ENCODE peak calls at places on chromosomes 16 and 17, in four cellular contexts. N is A549, D is GM12878, U is SK-N-SH. Z is an unnamed sample.

GRCh38 chr16:71894229-71894920 is 956 bp upstream of the IST1 start:
- DNase-seq in U (peak; percentile 37), D (no peak), N (peak; percentile 70), Z (peak; percentile 56)

GRCh38 chr16:66363196-66363777 is 3.2 kb upstream of the CDH5 start:
- DNase-seq in N (no peak), D (no peak), U (no peak), Z (no peak)

GRCh38 chr16:79172306-79172705 is 428.2 kb downstream of the MAF start:
- DNase-seq in U (no peak), D (no peak), N (no peak), Z (no peak)

GRCh38 chr17:28675485-28675884 is 13.5 kb downstream of the SUPT6H start:
- DNase-seq in N (no peak), D (no peak), U (no peak), Z (no peak)

GRCh38 chr17:68456529-68457167 is 648 bp downstream of the WIPI1 start:
- DNase-seq in U (peak; percentile 83), N (peak; percentile 84), D (no peak), Z (peak; percentile 92)

GRCh38 chr16:62225675-62226074 is 189.4 kb upstream of the CDH8 start:
- DNase-seq in U (peak; percentile 25), N (peak; percentile 89), D (peak; percentile 24), Z (peak; percentile 76)

GRCh38 chr17:40936437-40936971 is 942 bp downstream of the KRT23 start:
- DNase-seq in U (no peak), D (no peak), N (no peak), Z (peak; percentile 74)

GRCh38 chr17:48519427-48519826 is 11.4 kb downstream of the HOXB1 start:
- DNase-seq in U (no peak), D (no peak), N (no peak), Z (no peak)

GRCh38 chr16:54031107-54031760 is 255.4 kb downstream of the IRX3 start:
- DNase-seq in N (no peak), U (no peak), D (no peak), Z (no peak)

GRCh38 chr16:50490828-50491227 is 57.4 kb upstream of the NKD1 start:
- DNase-seq in N (no peak), D (no peak), U (no peak), Z (no peak)

GRCh38 chr16:46762583-46762982 is 14.4 kb upstream of the MYLK3 start:
- DNase-seq in U (no peak), D (no peak), N (no peak), Z (no peak)

GRCh38 chr17:47864791-47865216 is 13.8 kb upstream of the SP6 start:
- DNase-seq in D (no peak), U (no peak), N (no peak), Z (no peak)

GRCh38 chr16:77344306-77344705 is 90.5 kb downstream of the ADAMTS18 start:
- DNase-seq in D (no peak), U (no peak), N (no peak), Z (no peak)

GRCh38 chr16:2910441-2910840 is 1.3 kb upstream of the FLYWCH1 start:
- DNase-seq in U (no peak), D (no peak), N (no peak), Z (no peak)

GRCh38 chr17:76265624-76266243 is 586 bp downstream of the UBALD2 start:
- DNase-seq in N (peak; percentile 53), U (peak; percentile 84), D (no peak), Z (no peak)

GRCh38 chr16:80324371-80324770 is 216.4 kb upstream of the DYNLRB2 start:
- DNase-seq in U (no peak), N (no peak), D (no peak), Z (no peak)

GRCh38 chr17:67067571-67068517 is 23.5 kb downstream of the CACNG1 start:
- DNase-seq in U (no peak), D (no peak), N (no peak), Z (no peak)

GRCh38 chr16:85943702-85944101 is 44.7 kb downstream of the IRF8 start:
- DNase-seq in U (no peak), N (no peak), D (no peak), Z (no peak)

GRCh38 chr17:81386141-81386645 is 9.1 kb upstream of the BAHCC1 start:
- DNase-seq in D (no peak), N (no peak), U (no peak), Z (no peak)

GRCh38 chr17:2418572-2418971 is 17.7 kb upstream of the MNT start:
- DNase-seq in D (no peak), U (no peak), N (no peak), Z (no peak)

GRCh38 chr16:81163671-81164070 is 67.5 kb upstream of the GCSH start:
- DNase-seq in N (no peak), D (no peak), U (no peak), Z (no peak)

GRCh38 chr17:69602969-69603368 is 188.5 kb downstream of the MAP2K6 start:
- DNase-seq in N (no peak), D (no peak), U (no peak), Z (no peak)

GRCh38 chr17:42846594-42847280 is 2.4 kb downstream of the AOC2 start:
- DNase-seq in D (no peak), U (no peak), N (peak; percentile 36), Z (peak; percentile 23)

GRCh38 chr17:14084955-14085354 is 15.7 kb downstream of the COX10 start:
- DNase-seq in D (no peak), U (no peak), N (no peak), Z (no peak)

GRCh38 chr16:50627419-50627818 is 53.7 kb downstream of the SNX20 start:
- DNase-seq in D (no peak), U (peak; percentile 42), N (no peak), Z (no peak)

GRCh38 chr16:89691231-89691985 is 4.9 kb downstream of the CDK10 start:
- DNase-seq in D (no peak), U (peak; percentile 12), N (no peak), Z (no peak)

GRCh38 chr17:40345161-40346034 is 19.1 kb downstream of the GJD3 start:
- DNase-seq in U (peak; percentile 74), N (peak; percentile 72), D (no peak), Z (peak; percentile 84)

GRCh38 chr17:40056379-40057005 is 2.3 kb upstream of the MED24 start:
- DNase-seq in N (no peak), U (no peak), D (no peak), Z (no peak)

GRCh38 chr17:1793447-1793806 is 31.6 kb downstream of the SERPINF1 start:
- DNase-seq in U (no peak), D (no peak), N (no peak), Z (no peak)

GRCh38 chr16:46607529-46607928 is 13.7 kb downstream of the SHCBP1 start:
- DNase-seq in N (peak; percentile 57), D (no peak), U (no peak), Z (peak; percentile 55)

GRCh38 chr16:4860727-4861342 is 13.6 kb downstream of the UBN1 start:
- DNase-seq in D (no peak), N (no peak), U (no peak), Z (no peak)

GRCh38 chr16:83040174-83040573 is 413.4 kb downstream of the CDH13 start:
- DNase-seq in N (no peak), D (no peak), U (no peak), Z (no peak)

GRCh38 chr17:21019976-21020575 is 22.7 kb downstream of the USP22 start:
- DNase-seq in D (no peak), U (peak; percentile 61), N (peak; percentile 66), Z (no peak)

DNA sequence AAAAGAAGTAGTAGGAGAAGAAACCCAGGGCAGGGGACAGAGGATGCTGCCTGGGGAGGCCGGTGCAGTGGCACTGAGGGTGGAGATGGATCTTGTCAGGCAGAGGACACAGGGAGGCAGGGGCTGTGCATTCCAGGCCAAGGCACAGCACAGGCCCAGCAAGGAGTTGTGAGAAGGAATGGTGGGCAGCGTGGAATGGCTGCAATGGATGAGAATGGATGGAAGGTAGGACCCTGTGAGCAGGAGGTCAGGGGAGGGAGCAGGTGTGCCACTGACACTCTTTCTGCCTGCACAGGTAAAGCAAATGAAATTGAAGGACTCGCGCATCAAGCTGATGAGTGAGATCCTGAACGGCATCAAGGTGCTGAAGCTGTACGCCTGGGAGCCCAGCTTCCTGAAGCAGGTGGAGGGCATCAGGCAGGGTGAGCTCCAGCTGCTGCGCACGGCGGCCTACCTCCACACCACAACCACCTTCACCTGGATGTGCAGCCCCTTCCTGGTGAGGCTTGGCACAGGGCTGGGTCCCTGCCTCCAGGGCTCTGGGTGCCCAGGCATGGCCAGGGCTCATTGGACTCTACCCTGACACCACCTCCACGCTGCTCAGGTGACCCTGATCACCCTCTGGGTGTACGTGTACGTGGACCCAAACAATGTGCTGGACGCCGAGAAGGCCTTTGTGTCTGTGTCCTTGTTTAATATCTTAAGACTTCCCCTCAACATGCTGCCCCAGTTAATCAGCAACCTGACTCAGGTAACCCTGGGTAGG is 32.8 kb downstream of the ABCC3 start:
- DNase-seq in U (no peak), D (no peak), N (no peak), Z (no peak)
- TF ChIP-seq EP300 in U (no peak), D (no peak), N (no peak), Z (no peak)

DNA sequence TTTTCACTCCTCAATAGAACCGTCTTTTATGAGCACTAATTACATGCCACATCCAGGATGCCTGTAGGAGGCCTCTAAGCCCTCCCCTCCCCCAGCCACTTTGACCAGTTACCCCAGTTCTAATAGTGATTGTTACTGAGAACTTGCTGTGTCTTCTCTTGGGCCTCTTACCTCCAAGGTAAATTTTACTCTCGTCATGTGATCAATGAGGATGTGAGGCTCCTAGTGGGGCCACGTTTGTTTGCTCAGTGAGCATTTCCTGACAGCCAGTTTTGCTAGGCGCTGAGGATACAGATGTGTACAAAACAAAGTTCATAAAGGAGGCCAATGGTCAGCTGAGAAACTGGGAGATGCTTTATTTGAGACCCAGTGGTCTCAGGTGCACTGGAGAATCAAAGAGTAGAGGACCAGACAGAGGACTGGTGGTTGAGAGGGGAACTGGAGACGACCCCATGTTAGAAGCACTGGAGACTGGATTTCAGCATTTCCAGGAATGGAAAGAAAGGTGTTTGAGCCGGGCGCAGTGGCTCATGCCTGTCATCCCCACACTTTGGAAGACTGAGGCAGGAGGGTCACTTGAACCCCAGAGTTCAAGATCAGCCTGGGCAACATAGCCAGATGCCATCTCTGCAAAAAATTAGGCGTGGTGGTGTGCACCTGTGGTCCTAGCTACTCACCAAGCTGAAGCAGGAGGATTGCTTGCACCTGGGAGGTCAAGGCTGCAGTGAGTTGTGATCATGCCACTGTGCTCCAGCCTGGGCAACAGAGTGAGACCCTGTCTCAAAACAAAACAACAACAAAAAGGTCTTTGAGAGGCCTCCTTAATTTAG is 2.6 kb downstream of the ATP2C2 start:
- DNase-seq in U (no peak), N (no peak), D (no peak), Z (no peak)
- TF ChIP-seq PBX3 in U (no peak), N (no peak), D (no peak), Z (no peak)

GRCh38 chr16:28822520-28823290 is at the start of gene ATXN2L:
- DNase-seq in U (peak; percentile 93), N (peak; percentile 98), D (peak; percentile 77), Z (peak; percentile 90)
- TF ChIP-seq EP300 in U (peak; percentile 56), N (no peak), D (no peak), Z (peak; percentile 24)

DNA sequence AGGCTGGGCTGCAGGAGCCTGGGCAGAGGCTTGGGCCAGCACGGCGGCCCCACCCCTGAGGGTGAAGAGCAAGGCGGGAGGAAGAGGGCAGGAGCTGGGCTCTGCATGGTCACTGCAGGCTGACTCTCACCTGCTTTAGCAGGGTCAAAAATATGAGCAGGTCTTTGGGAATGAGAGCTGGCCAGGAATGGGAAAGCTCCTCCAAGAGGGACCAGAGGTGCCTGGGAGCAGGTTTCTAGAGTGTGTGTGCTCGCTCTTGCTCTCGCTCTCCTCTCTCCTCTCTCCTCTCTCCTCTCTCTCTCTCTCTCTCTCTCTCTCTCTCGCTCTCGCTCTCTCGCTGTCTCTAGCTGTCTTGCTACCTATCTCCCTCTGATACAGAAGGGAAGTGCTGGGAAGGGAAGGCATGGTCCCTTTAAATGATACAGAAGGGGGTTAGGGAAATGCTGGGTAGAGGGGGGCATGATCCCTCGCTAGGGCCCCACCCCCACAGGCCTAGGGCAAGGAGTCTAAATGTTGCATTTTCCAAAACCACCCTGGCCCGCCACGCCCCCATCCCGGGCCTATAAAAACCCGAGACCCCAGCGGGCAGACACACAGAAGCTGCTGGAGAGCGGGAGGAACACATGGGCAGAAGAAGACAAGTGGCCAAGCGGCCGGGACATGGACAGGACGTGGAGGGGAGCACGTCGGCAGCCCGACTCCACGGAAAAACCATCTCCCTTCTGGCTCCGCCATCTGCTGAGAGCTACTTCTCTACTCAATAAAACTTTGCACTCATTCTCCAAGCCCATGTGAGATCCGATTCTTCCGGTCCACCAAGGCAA is 34.4 kb upstream of the ENPP7 start:
- DNase-seq in U (peak; percentile 68), D (no peak), N (no peak), Z (no peak)
- TF ChIP-seq PBX3 in U (no peak), D (no peak), N (no peak), Z (no peak)